ENCODE peak calls at places on chromosomes 4 and X, in nine cellular contexts. Q, N, S, J, O, K, G, L and Y are unnamed samples.

GRCh38 chrX:123851010-123851409 is 8.8 kb upstream of the XIAP start:
- DNase-seq in K (no peak), L (no peak), J (no peak), O (no peak), G (no peak), Q (no peak), S (no peak), N (no peak), Y (no peak)

GRCh38 chrX:39170432-39170831 is 369.2 kb downstream of the MID1IP1 start:
- DNase-seq in G (no peak), S (no peak), Q (no peak), N (no peak), K (no peak), O (no peak), J (no peak), L (no peak), Y (no peak)

GRCh38 chr4:184450045-184450444 is 24.3 kb downstream of the IRF2 start:
- DNase-seq in G (no peak), K (no peak), O (no peak), S (no peak), J (peak; percentile 56), N (peak; percentile 54), L (no peak), Q (no peak), Y (no peak)

GRCh38 chr4:112942077-112942476 is 107.4 kb upstream of the ANK2 start:
- DNase-seq in J (no peak), L (no peak), Q (no peak), S (no peak), O (peak; percentile 51), G (no peak), K (no peak), N (no peak), Y (no peak)

GRCh38 chr4:7785017-7785416 is 154.6 kb downstream of the AFAP1 start:
- DNase-seq in Q (no peak), L (no peak), S (no peak), J (no peak), N (no peak), K (no peak), O (no peak), G (no peak), Y (no peak)

GRCh38 chr4:30792616-30793015 is 72.4 kb downstream of the PCDH7 start:
- DNase-seq in L (no peak), J (peak; percentile 10), Q (no peak), O (no peak), S (no peak), G (no peak), K (no peak), N (no peak), Y (no peak)

GRCh38 chr4:91622925-91623600 is 680.7 kb upstream of the GRID2 start:
- DNase-seq in G (no peak), K (no peak), O (no peak), S (no peak), L (no peak), Q (no peak), N (no peak), J (no peak), Y (no peak)

GRCh38 chr4:162865102-162865501 is 301.6 kb downstream of the NAF1 start:
- DNase-seq in L (no peak), Q (no peak), K (no peak), N (no peak), O (no peak), S (no peak), G (no peak), J (no peak), Y (no peak)

GRCh38 chrX:77668391-77669237 is 117.4 kb downstream of the ATRX start:
- DNase-seq in S (no peak), O (no peak), J (no peak), Q (no peak), N (peak; percentile 2), L (no peak), K (peak; percentile 31), G (no peak), Y (no peak)

GRCh38 chr4:80005863-80006262 is 67.2 kb downstream of the ANTXR2 start:
- DNase-seq in S (no peak), K (peak; percentile 10), N (no peak), J (no peak), L (no peak), G (no peak), O (no peak), Q (no peak), Y (no peak)

GRCh38 chr4:6697096-6697495 is 3.4 kb downstream of the S100P start:
- DNase-seq in Q (no peak), J (no peak), S (no peak), N (no peak), G (no peak), K (no peak), L (no peak), O (no peak), Y (no peak)

GRCh38 chr4:123744664-123745290 is 348.2 kb downstream of the SPRY1 start:
- DNase-seq in L (peak; percentile 20), K (no peak), Q (no peak), J (no peak), G (no peak), N (no peak), O (no peak), S (no peak), Y (peak; percentile 25)

GRCh38 chr4:182807841-182808548 is 109.2 kb downstream of the DCTD start:
- DNase-seq in G (no peak), J (no peak), L (no peak), S (no peak), K (no peak), O (no peak), N (no peak), Q (no peak), Y (no peak)

GRCh38 chr4:117001077-117001476 is 84.3 kb downstream of the TRAM1L1 start:
- DNase-seq in J (no peak), O (no peak), G (no peak), K (peak; percentile 87), N (no peak), Q (no peak), L (no peak), S (no peak), Y (no peak)

GRCh38 chr4:76809594-76810305 is 88.2 kb downstream of the SOWAHB start:
- DNase-seq in G (no peak), O (no peak), Q (no peak), J (no peak), L (peak; percentile 28), N (peak; percentile 32), S (no peak), K (peak; percentile 29), Y (no peak)

GRCh38 chr4:22515145-22515887 is 550 bp downstream of the ADGRA3 start:
- DNase-seq in S (peak; percentile 24), K (peak; percentile 69), G (no peak), N (no peak), J (no peak), Q (peak; percentile 15), L (peak; percentile 89), O (peak; percentile 5), Y (peak; percentile 61)

GRCh38 chr4:1961563-1961962 is 47.2 kb downstream of the NELFA start:
- DNase-seq in Q (no peak), L (no peak), G (no peak), K (no peak), O (no peak), N (no peak), J (no peak), S (no peak), Y (no peak)

GRCh38 chr4:160403066-160403465 is 1300.2 kb downstream of the RAPGEF2 start:
- DNase-seq in Q (no peak), J (no peak), S (peak; percentile 72), G (no peak), K (no peak), O (no peak), N (no peak), L (no peak), Y (no peak)

GRCh38 chr4:184280591-184281071 is 63.0 kb upstream of the ENPP6 start:
- DNase-seq in K (no peak), G (no peak), O (no peak), N (no peak), S (no peak), L (no peak), J (no peak), Q (no peak), Y (no peak)

GRCh38 chr4:84578540-84579409 is 4.2 kb upstream of the CDS1 start:
- DNase-seq in J (peak; percentile 21), G (no peak), O (peak; percentile 8), N (no peak), L (peak; percentile 28), S (no peak), K (peak; percentile 34), Q (no peak), Y (no peak)

GRCh38 chrX:73561791-73562190 is 1.2 kb upstream of the CHIC1 start:
- DNase-seq in O (no peak), N (no peak), J (no peak), S (no peak), G (no peak), K (no peak), Q (no peak), L (no peak), Y (no peak)

GRCh38 chr4:19913670-19914069 is 338.0 kb upstream of the SLIT2 start:
- DNase-seq in O (no peak), Q (no peak), K (no peak), J (no peak), G (no peak), S (no peak), N (no peak), L (no peak), Y (no peak)